ENCODE peak calls at places on chromosome 2, in nine cellular contexts. D is putamen; Z is H4; O is activated naive CD8-positive, alpha-beta T cell treated with anti-CD3 and anti-CD28 coated beads for 36 hours; P is GM04504; N is T-helper 9 cell; H is effector memory CD8-positive, alpha-beta T cell; C is WTC11; E is CD8-positive, alpha-beta T cell. U is an unnamed sample.

GRCh38 chr2:20199381-20200270 is 25.3 kb downstream of the SDC1 start:
- DNase-seq in D (no peak), C (no peak), N (no peak), Z (no peak), P (no peak), O (no peak), H (no peak), E (no peak), U (no peak)

GRCh38 chr2:190447766-190448165 is 39.6 kb downstream of the MFSD6 start:
- DNase-seq in C (no peak), Z (no peak), E (no peak), D (no peak), H (no peak), P (no peak), N (no peak), O (no peak), U (no peak)

GRCh38 chr2:68740184-68740914 is 5.7 kb downstream of the ARHGAP25 start:
- DNase-seq in E (no peak), Z (no peak), D (no peak), O (no peak), N (no peak), C (no peak), H (no peak), P (no peak), U (no peak)

GRCh38 chr2:232365621-232366321 is 12.8 kb upstream of the ALPP start:
- DNase-seq in O (no peak), N (no peak), P (no peak), E (no peak), D (no peak), Z (peak; percentile 57), C (peak; percentile 71), H (no peak), U (no peak)

GRCh38 chr2:176653856-176654443 is 384.7 kb downstream of the MTX2 start:
- DNase-seq in O (peak; percentile 46), H (peak; percentile 7), C (peak; percentile 74), Z (peak; percentile 74), E (no peak), N (no peak), P (peak; percentile 42), D (peak; percentile 39), U (peak; percentile 26)

GRCh38 chr2:65558748-65559147 is 126.3 kb upstream of the SPRED2 start:
- DNase-seq in P (no peak), N (no peak), D (no peak), E (no peak), Z (no peak), O (no peak), C (peak; percentile 25), H (no peak), U (no peak)

GRCh38 chr2:127118038-127118437 is 11.1 kb upstream of the BIN1 start:
- DNase-seq in E (no peak), Z (no peak), N (no peak), H (no peak), D (no peak), P (no peak), C (no peak), O (no peak), U (no peak)

GRCh38 chr2:86072271-86072858 is 33.3 kb downstream of the POLR1A start:
- DNase-seq in C (no peak), H (no peak), O (no peak), D (peak; percentile 69), P (no peak), E (no peak), N (no peak), Z (peak; percentile 31), U (no peak)

GRCh38 chr2:206981089-206981674 is 41.9 kb downstream of the CPO start:
- DNase-seq in P (no peak), C (no peak), H (no peak), N (no peak), O (no peak), D (peak; percentile 3), Z (no peak), E (no peak), U (no peak)

GRCh38 chr2:232117413-232117812 is 155.9 kb downstream of the DIS3L2 start:
- DNase-seq in P (no peak), Z (no peak), D (no peak), H (no peak), C (peak; percentile 19), O (no peak), E (no peak), N (no peak), U (no peak)

U was measured in astrocyte of the cerebellum.